ENCODE peak calls at places on chromosomes 11 and 22, in nine cellular contexts. Y is hypothalamus; R is EH; O is SW480; K is esophagus squamous epithelium; T is stimulated activated CD4-positive, alpha-beta T cell treated with anti-CD3 and anti-CD28 coated beads, Interleukin-1b, Interleukin-23, amount 100 ng/mL, for 1 hour; C is NCI-H345; A is activated naive CD4-positive, alpha-beta T cell treated with anti-CD3 and anti-CD28 coated beads, Interleukin-2, amount 50 U/mL, for 16 hours; P is epithelial cell of prostate. D is an unnamed sample.

GRCh38 chr11:93570759-93571413 is 27.7 kb upstream of the SMCO4 start:
- DNase-seq in K (no peak), Y (no peak), P (no peak), R (peak), T (no peak), C (no peak), A (no peak), O (peak), D (peak)

GRCh38 chr11:120141144-120142071 is 3.5 kb upstream of the TRIM29 start:
- DNase-seq in T (no peak), A (no peak), P (no peak), O (no peak), Y (no peak), K (no peak), R (no peak), C (no peak), D (no peak)

GRCh38 chr22:19824197-19825015 is 30.3 kb downstream of the GNB1L start:
- DNase-seq in P (no peak), Y (no peak), A (no peak), K (no peak), T (no peak), O (no peak), R (no peak), C (no peak), D (no peak)

GRCh38 chr11:104134760-104135159 is 29.2 kb downstream of the PDGFD start:
- DNase-seq in C (no peak), R (peak), T (no peak), K (no peak), Y (no peak), P (no peak), O (no peak), A (no peak), D (no peak)

GRCh38 chr22:49533886-49534285 is 293.8 kb downstream of the BRD1 start:
- DNase-seq in T (no peak), O (no peak), C (no peak), P (no peak), K (no peak), R (no peak), Y (no peak), A (no peak), D (no peak)

GRCh38 chr22:50015451-50016307 is 3.1 kb upstream of the IL17REL start:
- DNase-seq in P (no peak), K (no peak), T (no peak), C (no peak), R (no peak), O (no peak), A (peak), Y (no peak), D (no peak)

GRCh38 chr11:119880143-119880542 is 151.1 kb upstream of the NECTIN1 start:
- DNase-seq in O (no peak), T (no peak), P (no peak), R (no peak), A (no peak), C (no peak), Y (no peak), K (no peak), D (no peak)

GRCh38 chr11:117815262-117815803 is 9.2 kb downstream of the FXYD2 start:
- DNase-seq in P (no peak), A (peak), T (no peak), R (no peak), Y (no peak), K (peak), O (no peak), C (no peak), D (no peak)

GRCh38 chr22:49026476-49027121 is 801.1 kb downstream of the BRD1 start:
- DNase-seq in T (no peak), K (no peak), R (no peak), C (peak), P (no peak), Y (no peak), A (no peak), O (peak), D (no peak)

GRCh38 chr11:118896472-118896913 is 12.8 kb downstream of the CXCR5 start:
- DNase-seq in P (no peak), T (no peak), A (no peak), R (no peak), K (no peak), O (no peak), C (no peak), Y (no peak), D (no peak)

GRCh38 chr11:110295086-110295485 is 1.3 kb downstream of the RDX start:
- DNase-seq in P (no peak), T (no peak), R (no peak), C (no peak), O (no peak), K (no peak), A (no peak), Y (no peak), D (no peak)

GRCh38 chr11:826836-827145 is 928 bp upstream of the CRACR2B start:
- DNase-seq in O (no peak), T (no peak), C (no peak), R (no peak), A (no peak), P (no peak), Y (no peak), K (no peak), D (no peak)